ENCODE peak calls at places on chromosomes 5 and 9, in seven cellular contexts. C, J, R, E, M, B and H are unnamed samples.

GRCh38 chr5:177371705-177372533 is 12.3 kb upstream of the SLC34A1 start:
- ATAC-seq in C (no peak), R (no peak), M (no peak), E (peak), B (no peak), J (no peak), H (no peak)

GRCh38 chr5:32264954-32265572 is 47.7 kb downstream of the MTMR12 start:
- ATAC-seq in J (no peak), M (no peak), C (no peak), E (no peak), B (no peak), R (no peak), H (no peak)

GRCh38 chr9:76603448-76603895 is 144.5 kb downstream of the GCNT1 start:
- ATAC-seq in E (no peak), B (no peak), R (peak), C (no peak), M (no peak), J (no peak), H (peak)

GRCh38 chr9:104775574-104775936 is 11.6 kb downstream of the NIPSNAP3B start:
- ATAC-seq in J (no peak), E (peak), C (no peak), B (no peak), R (peak), M (no peak), H (no peak)

GRCh38 chr9:8719833-8720486 is 920.4 kb upstream of the DMAC1 start:
- ATAC-seq in J (no peak), E (no peak), B (peak), R (no peak), M (no peak), C (no peak), H (no peak)

GRCh38 chr5:160480652-160481051 is 59.0 kb downstream of the PTTG1 start:
- ATAC-seq in B (no peak), J (no peak), R (no peak), C (no peak), M (no peak), E (no peak), H (no peak)

GRCh38 chr9:121736964-121737462 is 85.6 kb downstream of the DAB2IP start:
- ATAC-seq in M (peak), B (peak), E (no peak), R (no peak), J (peak), C (peak), H (peak)

GRCh38 chr9:121750259-121750714 is 98.9 kb downstream of the DAB2IP start:
- ATAC-seq in E (no peak), C (peak), J (no peak), B (no peak), R (no peak), M (no peak), H (no peak)

GRCh38 chr9:124685217-124685616 is 85.9 kb downstream of the NR6A1 start:
- ATAC-seq in C (no peak), R (no peak), B (no peak), M (peak), E (no peak), J (no peak), H (no peak)

GRCh38 chr9:123414226-123414625 is 58.2 kb downstream of the CRB2 start:
- ATAC-seq in J (no peak), B (no peak), R (no peak), M (no peak), C (no peak), E (no peak), H (no peak)

GRCh38 chr5:33474004-33474403 is 33.2 kb downstream of the TARS1 start:
- ATAC-seq in J (no peak), E (no peak), M (no peak), B (no peak), C (no peak), R (no peak), H (no peak)

GRCh38 chr9:95725045-95725444 is 150.4 kb upstream of the ERCC6L2 start:
- ATAC-seq in E (peak), C (no peak), J (no peak), B (no peak), R (no peak), M (no peak), H (no peak)

GRCh38 chr5:141954193-141954592 is 3.8 kb downstream of the PCDH12 start:
- ATAC-seq in M (no peak), C (no peak), J (no peak), B (no peak), R (no peak), E (peak), H (no peak)

GRCh38 chr5:87845734-87846133 is 422.9 kb downstream of the TMEM161B start:
- ATAC-seq in M (no peak), R (no peak), J (no peak), C (no peak), E (no peak), B (no peak), H (no peak)

GRCh38 chr5:96084874-96085545 is 123.4 kb upstream of the ELL2 start:
- ATAC-seq in J (peak), C (no peak), M (peak), E (no peak), B (no peak), R (no peak), H (no peak)

GRCh38 chr5:176918613-176919012 is 19.5 kb upstream of the HK3 start:
- ATAC-seq in B (no peak), R (no peak), J (no peak), E (no peak), M (no peak), C (no peak), H (no peak)

GRCh38 chr5:116881921-116882531 is 307.4 kb upstream of the SEMA6A start:
- ATAC-seq in R (no peak), C (no peak), M (peak), B (no peak), E (no peak), J (no peak), H (no peak)

GRCh38 chr9:69248005-69248404 is 73.9 kb downstream of the TJP2 start:
- ATAC-seq in M (no peak), R (no peak), J (no peak), E (no peak), C (no peak), B (no peak), H (no peak)

GRCh38 chr9:14097215-14097614 is 216.7 kb downstream of the NFIB start:
- ATAC-seq in C (no peak), R (no peak), J (peak), E (no peak), B (no peak), M (peak), H (peak)

GRCh38 chr9:5140151-5140550 is 45.3 kb downstream of the INSL6 start:
- ATAC-seq in R (no peak), E (no peak), B (no peak), J (no peak), C (no peak), M (no peak), H (no peak)

GRCh38 chr5:173852790-173853350 is 35.3 kb upstream of the CPEB4 start:
- ATAC-seq in B (no peak), J (no peak), C (no peak), E (no peak), R (no peak), M (no peak), H (no peak)

GRCh38 chr5:39476466-39477215 is 51.9 kb upstream of the DAB2 start:
- ATAC-seq in R (no peak), B (no peak), M (no peak), E (no peak), J (no peak), C (no peak), H (no peak)

GRCh38 chr5:173282916-173283315 is 45.3 kb downstream of the STC2 start:
- ATAC-seq in C (no peak), M (no peak), E (no peak), J (no peak), B (peak), R (no peak), H (no peak)

GRCh38 chr5:80985600-80986228 is 25.6 kb downstream of the RASGRF2 start:
- ATAC-seq in E (no peak), M (peak), J (no peak), B (no peak), C (no peak), R (no peak), H (no peak)

GRCh38 chr9:37564931-37565330 is 11.2 kb downstream of the FBXO10 start:
- ATAC-seq in M (no peak), C (no peak), R (peak), J (no peak), B (no peak), E (no peak), H (no peak)

GRCh38 chr9:15743512-15743911 is 190.7 kb downstream of the CCDC171 start:
- ATAC-seq in M (no peak), B (no peak), R (no peak), C (no peak), J (no peak), E (no peak), H (no peak)

GRCh38 chr5:168672888-168673287 is 93.7 kb upstream of the PANK3 start:
- ATAC-seq in C (no peak), E (no peak), M (no peak), R (no peak), J (no peak), B (no peak), H (no peak)

GRCh38 chr9:26462213-26462612 is 430.4 kb downstream of the CAAP1 start:
- ATAC-seq in J (no peak), R (no peak), B (peak), C (no peak), E (no peak), M (no peak), H (no peak)

GRCh38 chr5:61821561-61821960 is 484.4 kb upstream of the KIF2A start:
- ATAC-seq in J (no peak), B (no peak), M (no peak), C (no peak), R (no peak), E (no peak), H (no peak)

GRCh38 chr5:31638748-31639418 is at the start of gene PDZD2:
- ATAC-seq in M (peak), J (peak), B (peak), E (peak), R (peak), C (peak), H (peak)

GRCh38 chr9:122948313-122948712 is 7.5 kb downstream of the RABGAP1 start:
- ATAC-seq in R (no peak), C (no peak), M (no peak), J (no peak), E (peak), B (no peak), H (no peak)

GRCh38 chr9:37290881-37291485 is 131.5 kb upstream of the GRHPR start:
- ATAC-seq in M (no peak), B (no peak), C (no peak), R (peak), E (no peak), J (no peak), H (peak)

GRCh38 chr9:107759823-107760166 is 270.2 kb upstream of the KLF4 start:
- ATAC-seq in J (no peak), E (no peak), B (no peak), R (no peak), M (no peak), C (no peak), H (no peak)

GRCh38 chr9:3498691-3499090 is 27.1 kb downstream of the RFX3 start:
- ATAC-seq in J (peak), B (no peak), C (no peak), M (peak), R (no peak), E (no peak), H (no peak)

GRCh38 chr5:158496624-158497023 is 603.1 kb downstream of the EBF1 start:
- ATAC-seq in R (no peak), C (no peak), B (no peak), J (no peak), E (no peak), M (no peak), H (no peak)

DNA sequence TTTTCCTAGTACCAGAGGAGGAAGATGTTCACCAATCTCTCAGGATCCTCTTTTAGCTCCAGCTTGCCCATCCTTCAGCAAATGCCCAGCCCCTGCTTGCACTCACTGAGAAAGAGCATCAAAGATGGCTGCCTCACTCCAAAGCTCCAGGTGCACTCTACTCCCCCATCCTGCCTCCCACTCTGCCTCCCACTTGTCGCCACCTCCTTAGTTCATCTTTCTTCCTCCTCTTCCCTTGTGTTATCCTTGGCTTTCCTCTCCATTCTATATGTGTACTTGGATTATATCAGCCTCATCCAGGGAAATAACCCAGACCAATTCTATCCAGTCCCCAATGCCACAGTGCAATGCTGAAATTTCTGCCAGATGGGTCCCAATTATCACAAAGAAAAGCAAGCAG is 87.1 kb upstream of the CPLX2 start:
- ATAC-seq in J (no peak), B (no peak), R (no peak), M (no peak), E (no peak), C (no peak), H (no peak)
- TF ChIP-seq CTCF in J (no peak), B (no peak), R (no peak), M (no peak), E (no peak), C (no peak), H (no peak)

GRCh38 chr5:14945021-14945420 is 73.4 kb upstream of the ANKH start:
- ATAC-seq in J (no peak), M (no peak), C (no peak), B (no peak), R (no peak), E (no peak), H (no peak)

GRCh38 chr5:14945450-14945849 is 73.9 kb upstream of the ANKH start:
- ATAC-seq in J (no peak), M (no peak), C (no peak), B (no peak), E (no peak), R (no peak), H (no peak)

GRCh38 chr5:14942212-14942611 is 70.6 kb upstream of the ANKH start:
- ATAC-seq in R (no peak), J (no peak), C (no peak), E (no peak), B (no peak), M (no peak), H (no peak)

GRCh38 chr5:14948341-14948830 is 76.8 kb upstream of the ANKH start:
- ATAC-seq in M (no peak), C (no peak), B (no peak), J (no peak), E (no peak), R (no peak), H (no peak)

DNA sequence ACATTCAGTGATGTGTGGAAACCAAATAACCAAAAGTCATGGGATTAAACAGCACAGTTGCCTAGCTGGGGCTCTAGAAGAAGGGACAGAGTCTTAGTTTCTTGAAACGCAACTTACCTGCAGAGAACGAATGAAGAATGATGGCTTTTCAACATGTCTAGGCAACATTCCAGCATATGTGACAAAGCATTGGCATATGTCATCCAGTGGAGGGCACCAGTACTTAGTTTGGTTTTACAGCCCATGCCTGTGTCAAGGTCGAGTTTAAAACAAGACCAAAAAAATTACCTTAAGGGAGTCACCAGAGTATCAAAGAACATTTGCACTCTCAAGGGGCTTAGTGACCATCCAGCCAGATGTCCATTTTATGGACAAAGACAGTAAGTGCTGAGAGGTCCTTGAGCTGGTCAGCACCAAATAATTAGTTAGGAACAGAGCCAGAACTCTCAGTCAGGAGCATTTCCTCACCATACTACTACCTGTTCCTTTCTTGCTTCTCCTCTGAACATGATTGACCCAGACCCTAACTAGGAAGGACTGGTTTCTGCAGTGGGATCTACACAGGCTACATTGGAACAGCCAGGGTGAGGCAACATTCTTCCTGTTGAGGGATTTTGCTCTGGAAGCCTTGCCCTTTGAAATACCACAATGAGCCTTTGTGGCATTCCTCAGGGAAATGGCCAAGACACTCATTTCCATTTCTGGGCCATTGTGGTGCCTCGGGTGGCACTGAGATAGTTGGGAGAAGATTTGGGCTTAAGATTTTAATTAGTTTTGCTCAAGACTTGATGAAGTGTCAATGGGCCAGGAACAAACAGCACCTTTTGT is 75.4 kb upstream of the ANKH start:
- ATAC-seq in B (peak), R (peak), E (peak), J (peak), M (peak), C (peak), H (no peak)
- TF ChIP-seq CTCF in B (peak), R (no peak), E (peak), J (peak), M (peak), C (peak), H (no peak)

GRCh38 chr5:115369430-115370144 is 73.1 kb upstream of the CCDC112 start:
- ATAC-seq in C (no peak), E (no peak), R (no peak), J (no peak), B (peak), M (no peak), H (no peak)

GRCh38 chr5:115363879-115364278 is 67.4 kb upstream of the CCDC112 start:
- ATAC-seq in B (no peak), C (no peak), E (no peak), M (no peak), R (no peak), J (peak), H (no peak)

GRCh38 chr5:115372121-115372520 is 75.7 kb upstream of the CCDC112 start:
- ATAC-seq in J (no peak), B (no peak), M (no peak), C (no peak), E (no peak), R (no peak), H (peak)

GRCh38 chr5:115366223-115366622 is 69.8 kb upstream of the CCDC112 start:
- ATAC-seq in M (no peak), R (no peak), B (no peak), C (peak), J (no peak), E (no peak), H (no peak)
- TF ChIP-seq CTCF in M (no peak), R (no peak), B (no peak), C (no peak), J (no peak), E (no peak), H (no peak)

GRCh38 chr9:112833081-112833480 is 57.6 kb downstream of the SLC46A2 start:
- ATAC-seq in R (no peak), J (no peak), C (no peak), E (no peak), M (no peak), B (no peak), H (no peak)

GRCh38 chr9:112836394-112836793 is 54.3 kb downstream of the SLC46A2 start:
- ATAC-seq in C (no peak), M (no peak), J (peak), E (no peak), B (peak), R (no peak), H (no peak)

GRCh38 chr9:112831281-112831851 is 59.3 kb downstream of the SLC46A2 start:
- ATAC-seq in M (peak), C (no peak), J (peak), R (no peak), E (no peak), B (no peak), H (peak)

DNA sequence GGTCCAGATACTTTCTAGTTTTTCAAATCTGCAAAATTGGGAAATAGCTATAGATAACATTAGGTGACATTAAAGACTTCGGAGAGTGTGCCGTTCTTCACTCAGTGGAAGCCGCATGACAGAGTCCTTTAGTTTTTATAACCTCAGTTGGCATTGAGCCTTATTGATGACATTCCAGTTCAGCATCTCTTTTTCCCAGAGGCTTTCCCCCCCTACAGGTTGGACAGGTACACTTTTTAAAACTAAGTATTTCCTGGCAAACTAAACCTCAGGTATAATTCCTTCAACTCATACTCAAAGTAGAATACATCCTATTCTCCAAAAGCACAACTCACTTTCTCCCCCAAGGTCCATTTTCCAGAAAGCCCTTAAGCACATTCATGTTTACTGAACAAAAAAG is 58.7 kb downstream of the SLC46A2 start:
- ATAC-seq in B (no peak), C (no peak), J (no peak), M (peak), E (no peak), R (no peak), H (no peak)
- TF ChIP-seq CTCF in B (no peak), C (no peak), J (no peak), M (no peak), E (no peak), R (no peak), H (no peak)

GRCh38 chr9:93276973-93277372 is 93.0 kb downstream of the WNK2 start:
- ATAC-seq in R (peak), E (no peak), M (no peak), C (no peak), B (no peak), J (no peak), H (no peak)
- TF ChIP-seq CTCF in R (no peak), E (no peak), M (no peak), C (no peak), B (no peak), J (no peak), H (no peak)

DNA sequence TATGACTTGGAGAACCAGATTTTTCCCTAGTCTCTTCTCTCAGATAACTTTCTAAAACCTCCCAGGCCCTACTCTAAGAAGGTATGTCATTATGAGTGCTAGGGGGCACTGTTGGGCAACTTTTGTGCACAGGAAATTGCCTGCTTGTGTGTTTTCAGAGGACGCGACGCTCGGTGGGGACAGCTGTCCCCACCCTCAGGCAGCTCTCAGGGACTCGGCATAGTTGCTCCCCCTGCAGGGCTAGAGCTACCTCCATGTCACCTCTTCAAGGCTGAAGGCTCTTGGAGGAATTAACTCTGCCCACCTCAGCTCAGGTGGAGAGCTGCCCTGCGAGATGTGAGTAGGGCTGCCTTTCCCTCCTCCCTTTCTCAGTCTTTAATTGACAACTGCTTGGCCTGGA is 10.2 kb upstream of the TIFAB start:
- ATAC-seq in B (peak), M (no peak), R (peak), E (peak), C (peak), J (no peak), H (no peak)
- TF ChIP-seq CTCF in B (peak), M (peak), R (no peak), E (peak), C (peak), J (peak), H (no peak)

GRCh38 chr5:166428264-166428663 is 1863.2 kb upstream of the WWC1 start:
- ATAC-seq in B (no peak), E (no peak), J (no peak), R (no peak), M (no peak), C (no peak), H (no peak)

GRCh38 chr5:166430491-166431319 is 1860.7 kb upstream of the WWC1 start:
- ATAC-seq in J (no peak), E (no peak), B (peak), R (no peak), C (no peak), M (no peak), H (no peak)

GRCh38 chr5:166436857-166437256 is 1854.6 kb upstream of the WWC1 start:
- ATAC-seq in R (no peak), C (no peak), J (no peak), M (no peak), E (no peak), B (no peak), H (no peak)

GRCh38 chr5:166433679-166434078 is 1857.8 kb upstream of the WWC1 start:
- ATAC-seq in E (no peak), R (no peak), B (no peak), J (no peak), C (no peak), M (no peak), H (no peak)
- TF ChIP-seq CTCF in E (no peak), R (no peak), B (peak), J (no peak), C (no peak), M (no peak), H (no peak)